ENCODE peak calls at places on chromosomes 12 and 14, in six cellular contexts. E is stimulated activated CD4-positive, alpha-beta T cell treated with anti-CD3 and anti-CD28 coated beads, Interleukin-15, amount 100 ng/mL, for 1 hour; A is NAMALWA; N is upper lobe of right lung; J is lower leg skin; G is CD8-positive, alpha-beta memory T cell. K is an unnamed sample.
A peak's percentile ranks its signal among the peaks of the same experiment; 100 is the strongest.

GRCh38 chr14:84927096-84927910 is 602.6 kb upstream of the FLRT2 start:
- DNase-seq in E (no peak), J (no peak), A (no peak), N (no peak), G (no peak), K (no peak)

GRCh38 chr12:57756406-57757341 is 1.8 kb downstream of the MARCHF9 start:
- DNase-seq in A (peak; percentile 82), N (peak; percentile 82), E (peak; percentile 59), J (no peak), G (peak; percentile 59), K (no peak)

GRCh38 chr12:132439333-132439904 is 50.5 kb upstream of the FBRSL1 start:
- DNase-seq in N (no peak), E (no peak), A (peak; percentile 61), G (no peak), J (no peak), K (no peak)

GRCh38 chr12:46958093-46958492 is 121.3 kb upstream of the PCED1B start:
- DNase-seq in G (no peak), J (no peak), A (no peak), E (no peak), N (no peak), K (no peak)

GRCh38 chr14:65287264-65288131 is 125.0 kb upstream of the FUT8 start:
- DNase-seq in N (no peak), A (peak; percentile 72), J (no peak), G (peak; percentile 8), E (peak; percentile 27), K (no peak)

GRCh38 chr12:53505086-53505485 is 2.2 kb downstream of the NPFF start:
- DNase-seq in J (no peak), E (no peak), G (no peak), A (no peak), N (no peak), K (no peak)

GRCh38 chr14:21868442-21869046 is 194.9 kb upstream of the OR4E1 start:
- DNase-seq in N (no peak), G (peak; percentile 52), A (peak; percentile 83), E (peak; percentile 56), J (no peak), K (peak; percentile 14)

GRCh38 chr14:63759454-63759853 is 31.6 kb upstream of the SGPP1 start:
- DNase-seq in E (no peak), A (peak; percentile 13), G (no peak), N (no peak), J (no peak), K (peak; percentile 28)

GRCh38 chr14:102362084-102362483 is 606 bp downstream of the CINP start:
- DNase-seq in J (no peak), N (no peak), E (no peak), A (no peak), G (no peak), K (peak; percentile 4)

GRCh38 chr12:52185400-52185967 is 6.3 kb downstream of the KRT80 start:
- DNase-seq in N (no peak), J (no peak), E (no peak), A (no peak), G (no peak), K (no peak)

GRCh38 chr14:97707603-97708002 is 910.4 kb downstream of the VRK1 start:
- DNase-seq in E (no peak), N (no peak), A (peak; percentile 1), J (no peak), G (no peak), K (no peak)

GRCh38 chr12:6955462-6956331 is 4.5 kb downstream of the PTPN6 start:
- DNase-seq in G (no peak), J (no peak), A (no peak), N (peak; percentile 58), E (no peak), K (no peak)

GRCh38 chr12:47801904-47802246 is 17.8 kb downstream of the HDAC7 start:
- DNase-seq in E (no peak), G (no peak), N (no peak), A (no peak), J (no peak), K (no peak)

GRCh38 chr12:69816082-69816481 is 8.9 kb upstream of the MYRFL start:
- DNase-seq in E (no peak), A (no peak), G (no peak), J (no peak), N (no peak), K (no peak)

GRCh38 chr14:69713976-69714716 is 52.8 kb upstream of the SRSF5 start:
- DNase-seq in G (no peak), N (no peak), A (no peak), E (no peak), J (no peak), K (no peak)

GRCh38 chr12:67751376-67751928 is 102.9 kb downstream of the DYRK2 start:
- DNase-seq in A (no peak), E (no peak), G (no peak), N (no peak), J (no peak), K (no peak)

GRCh38 chr14:69988979-69989378 is 109.8 kb downstream of the SMOC1 start:
- DNase-seq in N (no peak), J (no peak), A (no peak), E (no peak), G (no peak), K (no peak)

GRCh38 chr12:100208834-100209233 is 8.2 kb downstream of the ACTR6 start:
- DNase-seq in E (no peak), N (no peak), A (no peak), G (no peak), J (no peak), K (no peak)

GRCh38 chr14:50772361-50772760 is 58.6 kb downstream of the NIN start:
- DNase-seq in E (no peak), J (no peak), N (no peak), A (no peak), G (no peak), K (no peak)

GRCh38 chr14:70804556-70805162 is 4.7 kb downstream of the MAP3K9 start:
- DNase-seq in E (no peak), A (no peak), G (no peak), N (no peak), J (no peak), K (no peak)

GRCh38 chr14:30227871-30228270 is 300.2 kb upstream of the PRKD1 start:
- DNase-seq in A (no peak), N (no peak), G (no peak), E (no peak), J (peak; percentile 50), K (peak; percentile 31)

GRCh38 chr14:99704037-99704436 is 19.9 kb downstream of the CYP46A1 start:
- DNase-seq in A (no peak), N (no peak), E (no peak), G (no peak), J (no peak), K (no peak)

GRCh38 chr12:97575792-97576191 is 113.2 kb downstream of the RMST start:
- DNase-seq in J (no peak), G (no peak), N (no peak), E (no peak), A (no peak), K (no peak)

GRCh38 chr12:92656911-92657310 is 45.9 kb upstream of the PLEKHG7 start:
- DNase-seq in A (no peak), N (no peak), G (no peak), J (no peak), E (no peak), K (no peak)

GRCh38 chr12:116529048-116529447 is 30.1 kb upstream of the MAP1LC3B2 start:
- DNase-seq in J (peak; percentile 56), N (no peak), A (no peak), E (no peak), G (no peak), K (peak; percentile 16)

GRCh38 chr14:22471545-22472121 is 117.4 kb downstream of the DAD1 start:
- DNase-seq in G (no peak), J (no peak), A (peak; percentile 30), N (peak; percentile 79), E (no peak), K (no peak)

GRCh38 chr12:124236651-124237050 is 58.2 kb upstream of the RFLNA start:
- DNase-seq in J (no peak), G (no peak), N (no peak), A (no peak), E (no peak), K (no peak)

GRCh38 chr14:56122306-56122705 is 4.1 kb downstream of the PELI2 start:
- DNase-seq in G (no peak), E (no peak), A (no peak), J (no peak), N (no peak), K (no peak)